ENCODE peak calls at places on chromosomes 3 and 15, in seven cellular contexts. R is neural progenitor cell, K is left ventricle myocardium inferior, D is BJ, J is ovary, E is pancreas, Z is dorsolateral prefrontal cortex. X is an unnamed sample.

GRCh38 chr3:128464188-128464587 is 2.5 kb downstream of the DNAJB8 start:
- DNase-seq in R (no peak), K (no peak), D (no peak), J (no peak), E (no peak), Z (no peak), X (no peak)

GRCh38 chr15:73344051-73344450 is 24.7 kb downstream of the HCN4 start:
- DNase-seq in R (no peak), K (no peak), D (no peak), J (no peak), E (no peak), Z (no peak), X (no peak)

GRCh38 chr3:129463736-129464135 is 23.7 kb downstream of the IFT122 start:
- DNase-seq in R (no peak), K (no peak), D (no peak), J (no peak), E (no peak), Z (no peak), X (no peak)

GRCh38 chr15:25738171-25738792 is 124.8 kb downstream of the ATP10A start:
- DNase-seq in R (no peak), K (no peak), D (no peak), J (no peak), E (no peak), Z (no peak), X (no peak)

GRCh38 chr3:99836681-99837080 is 19.0 kb downstream of the CMSS1 start:
- DNase-seq in R (no peak), K (no peak), D (no peak), J (no peak), E (no peak), Z (no peak), X (no peak)

GRCh38 chr3:174329321-174329720 is 529.8 kb upstream of the NAALADL2 start:
- DNase-seq in R (no peak), K (no peak), D (peak; percentile 53), J (no peak), E (no peak), Z (no peak), X (peak; percentile 37)

GRCh38 chr3:101567528-101568317 is 6.1 kb downstream of the TRMT10C start:
- DNase-seq in R (no peak), K (no peak), D (no peak), J (no peak), E (no peak), Z (no peak), X (no peak)

GRCh38 chr3:123126051-123126450 is 59.2 kb downstream of the PDIA5 start:
- DNase-seq in R (peak; percentile 18), K (no peak), D (no peak), J (no peak), E (no peak), Z (no peak), X (no peak)

DNA sequence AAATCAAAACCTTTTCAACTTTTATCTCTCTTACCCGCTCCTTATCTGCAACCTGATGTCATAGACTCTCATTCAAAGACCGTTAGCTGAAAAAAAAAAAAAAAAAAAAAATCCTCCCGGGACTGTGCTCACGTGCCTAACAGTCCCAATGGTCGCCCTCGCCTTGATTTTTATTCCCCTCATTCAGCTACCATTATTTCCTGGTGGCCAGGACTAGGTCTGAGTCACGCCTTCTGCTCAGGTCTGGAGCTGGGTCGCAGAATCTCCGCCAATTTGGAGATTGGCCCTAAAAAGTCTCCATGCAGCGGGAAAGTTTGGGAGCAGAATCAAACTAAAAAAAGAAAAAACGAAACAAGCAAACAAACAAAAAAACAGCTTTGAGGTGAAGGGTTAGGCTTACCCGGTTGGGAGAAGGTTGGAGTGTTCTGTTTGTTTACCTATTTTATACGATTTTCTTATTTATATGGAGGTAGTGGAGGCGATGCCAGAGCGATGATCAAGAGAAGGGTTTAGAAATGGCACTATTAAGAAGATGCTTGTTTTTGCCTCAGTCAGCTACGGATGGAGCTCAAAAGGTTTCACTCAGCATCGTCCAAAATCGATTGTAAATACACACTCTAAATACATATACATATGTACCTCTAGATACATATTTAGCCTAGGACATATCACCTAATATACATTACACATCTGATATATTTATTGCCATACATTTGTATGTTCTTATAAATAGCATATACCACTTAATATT is 51.1 kb downstream of the ZIC4 start:
- DNase-seq in R (peak; percentile 63), K (no peak), D (no peak), J (no peak), E (no peak), Z (no peak), X (no peak)
- H3K4me3 ChIP-seq in R (peak overlapping the region; percentile 41), K (no peak overlapping the region), D (no peak overlapping the region), J (no peak overlapping the region), E (no peak overlapping the region), Z (peak overlapping the region; percentile 7), X (no peak overlapping the region)

GRCh38 chr3:180026997-180027396 is 9.7 kb downstream of the PEX5L start:
- DNase-seq in R (no peak), K (no peak), D (no peak), J (no peak), E (no peak), Z (no peak), X (no peak)
- H3K4me3 ChIP-seq in R (no peak overlapping the region), K (no peak overlapping the region), D (no peak overlapping the region), J (no peak overlapping the region), E (no peak overlapping the region), Z (no peak overlapping the region), X (no peak overlapping the region)

DNA sequence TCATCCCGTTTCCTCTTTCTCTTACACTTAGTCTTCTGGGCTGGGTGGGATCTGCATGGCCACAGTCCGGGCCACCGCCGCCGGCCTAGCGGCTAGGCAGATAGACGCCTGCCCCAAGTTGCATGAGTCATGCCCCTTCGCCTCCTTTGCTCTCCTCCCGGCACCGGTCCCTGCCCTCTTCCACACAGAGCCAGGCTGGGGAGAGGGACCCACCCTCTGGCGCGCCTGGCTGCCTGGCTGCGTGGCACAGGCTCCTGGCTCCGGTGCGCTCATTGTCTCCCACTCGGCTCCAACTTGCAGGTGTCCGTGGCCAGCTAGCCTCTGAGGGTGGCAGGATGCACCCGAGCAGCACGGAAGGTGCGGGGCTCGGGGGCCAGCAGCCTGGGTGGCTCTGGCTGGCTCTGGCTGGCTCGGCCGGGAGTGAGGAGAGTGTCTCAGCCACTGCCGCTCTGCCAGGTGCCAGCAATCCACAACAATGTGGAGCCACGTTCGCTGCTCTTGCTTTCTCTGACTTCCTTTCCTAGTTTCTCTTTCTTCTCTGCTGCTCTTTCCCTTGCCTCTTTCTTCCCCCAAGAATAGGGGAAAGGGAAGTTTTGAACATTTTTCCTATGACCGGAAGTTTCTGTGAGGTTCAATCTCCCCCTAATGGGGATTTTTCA is 22.4 kb upstream of the MTHFS start:
- DNase-seq in R (peak; percentile 74), K (no peak), D (no peak), J (no peak), E (no peak), Z (no peak), X (no peak)
- H3K4me3 ChIP-seq in R (peak overlapping the region; percentile 38), K (no peak overlapping the region), D (no peak overlapping the region), J (no peak overlapping the region), E (no peak overlapping the region), Z (no peak overlapping the region), X (no peak overlapping the region)

DNA sequence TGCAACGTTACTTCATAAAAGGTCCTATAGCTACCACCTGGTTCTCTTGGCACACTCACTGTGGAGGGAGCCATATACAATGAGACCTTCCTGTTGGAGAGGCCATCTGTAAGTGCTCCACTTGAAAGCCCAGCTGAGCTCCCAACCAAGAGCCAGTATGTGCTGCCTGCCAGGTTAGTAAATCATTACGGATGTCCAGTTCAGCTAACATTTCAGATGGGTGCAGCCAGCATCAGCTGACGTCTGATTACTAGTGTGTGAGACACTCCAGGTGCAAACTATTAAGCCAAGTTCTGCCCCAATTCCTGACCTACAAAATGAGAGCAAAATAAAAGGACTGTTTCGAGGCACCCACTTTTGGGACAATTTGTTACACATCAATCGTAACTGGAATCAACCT is 274.4 kb upstream of the ROBO2 start:
- DNase-seq in R (no peak), K (no peak), D (no peak), J (no peak), E (peak; percentile 63), Z (no peak), X (no peak)
- H3K4me3 ChIP-seq in R (no peak overlapping the region), K (no peak overlapping the region), D (no peak overlapping the region), J (no peak overlapping the region), E (no peak overlapping the region), Z (no peak overlapping the region), X (no peak overlapping the region)

GRCh38 chr3:58581328-58582091 is 4.3 kb upstream of the FAM107A start:
- DNase-seq in R (peak; percentile 95), K (no peak), D (no peak), J (no peak), E (no peak), Z (no peak), X (no peak)
- H3K4me3 ChIP-seq in R (peak overlapping the region; percentile 28), K (no peak overlapping the region), D (no peak overlapping the region), J (no peak overlapping the region), E (no peak overlapping the region), Z (no peak overlapping the region), X (no peak overlapping the region)

DNA sequence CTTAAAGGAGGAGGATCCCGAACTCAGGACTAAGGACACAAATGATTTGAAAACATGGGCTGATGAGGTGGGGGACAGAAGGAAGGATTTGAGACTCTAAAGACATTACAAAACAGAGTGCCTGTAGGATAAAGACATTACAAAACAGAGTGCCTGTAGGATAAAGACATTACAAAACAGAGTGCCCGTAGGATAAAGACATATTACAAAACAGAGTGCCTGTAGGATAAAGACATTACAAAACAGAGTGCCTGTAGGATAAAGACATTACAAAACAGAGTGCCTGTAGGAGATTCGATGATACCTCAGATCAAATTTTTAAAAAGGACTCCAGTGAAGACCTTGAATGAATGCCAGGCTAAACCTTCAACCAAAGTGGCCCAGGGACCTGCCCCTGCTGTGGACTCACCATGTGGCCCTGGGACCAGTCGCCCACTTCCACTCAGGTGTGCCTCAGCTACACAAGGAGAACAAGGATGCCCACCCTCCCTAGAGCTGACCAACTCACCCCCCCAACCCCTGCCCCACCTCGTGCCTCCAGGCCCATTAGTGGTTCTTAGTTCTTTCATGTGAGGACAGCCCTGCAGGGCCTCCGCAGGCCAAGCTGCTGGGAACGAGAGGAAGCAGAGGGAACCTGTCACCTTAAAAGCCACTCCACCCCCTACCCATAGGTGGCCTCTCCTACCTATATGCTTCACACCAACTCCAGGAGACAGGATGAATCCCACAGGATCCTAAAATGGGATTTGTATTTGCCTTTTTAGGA is 59.8 kb downstream of the SH3BP5 start:
- DNase-seq in R (no peak), K (no peak), D (no peak), J (no peak), E (no peak), Z (no peak), X (no peak)
- H3K4me3 ChIP-seq in R (no peak overlapping the region), K (no peak overlapping the region), D (no peak overlapping the region), J (no peak overlapping the region), E (no peak overlapping the region), Z (no peak overlapping the region), X (no peak overlapping the region)

DNA sequence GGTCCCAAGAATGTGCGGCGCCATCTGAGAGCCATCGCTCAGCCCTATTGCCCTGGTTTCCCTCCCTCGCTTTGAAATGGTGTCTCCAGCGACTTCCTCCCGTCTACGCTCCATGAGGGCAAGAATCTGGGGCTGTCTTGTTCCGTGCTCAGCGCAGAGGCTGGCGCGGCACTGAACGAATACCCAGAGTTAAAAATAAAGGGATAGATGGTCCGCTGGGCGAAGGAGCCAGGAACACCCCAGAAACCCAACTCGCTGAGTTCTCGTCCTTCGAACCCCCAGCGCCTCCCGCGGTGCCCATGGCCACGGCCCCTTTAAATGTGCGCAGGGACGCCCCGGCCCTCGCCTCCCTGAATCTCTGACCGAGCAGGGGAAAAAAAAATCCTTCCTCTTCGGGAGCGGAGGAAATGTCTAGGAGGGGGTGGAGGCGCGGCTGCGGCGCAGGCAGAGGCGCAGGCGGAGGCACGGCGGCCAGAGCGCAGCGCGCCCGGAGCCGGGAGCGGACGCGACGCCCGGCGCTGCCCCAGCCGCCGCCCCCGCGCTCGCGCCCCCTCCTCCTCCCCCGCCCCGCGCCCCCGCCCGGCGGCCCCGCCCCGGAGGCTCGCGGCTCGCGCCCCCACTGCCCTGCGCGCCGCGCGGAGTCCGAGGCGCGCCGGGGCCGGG is 8.6 kb upstream of the FGD5 start:
- DNase-seq in R (peak; percentile 73), K (peak; percentile 55), D (no peak), J (peak; percentile 40), E (no peak), Z (peak; percentile 21), X (no peak)
- H3K4me3 ChIP-seq in R (peak overlapping the region; percentile 52), K (peak overlapping the region; percentile 80), D (no peak overlapping the region), J (peak overlapping the region; percentile 66), E (peak overlapping the region; percentile 36), Z (peak overlapping the region; percentile 44), X (peak overlapping the region; percentile 15)

X was measured in skeletal muscle cell.